ENCODE peak calls at places on chromosome 13, in eight cellular contexts. C is lower leg skin, Z is cardiac fibroblast, I is thoracic aorta, U is SK-N-SH, K is pancreas, Q is uterus, H is HCT116. Y is an unnamed sample.

GRCh38 chr13:52048516-52048915 is 24.0 kb downstream of the UTP14C start:
- DNase-seq in C (no peak), Z (peak), I (no peak), U (no peak), K (no peak), Q (no peak), H (no peak), Y (no peak)

GRCh38 chr13:28100149-28101121 is at the start of gene FLT3:
- DNase-seq in C (peak), Z (peak), I (no peak), U (peak), K (peak), Q (no peak), H (peak), Y (peak)

GRCh38 chr13:113649212-113649611 is 8.8 kb downstream of the ATP4B start:
- DNase-seq in C (peak), Z (no peak), I (no peak), U (no peak), K (no peak), Q (peak), H (no peak), Y (no peak)

GRCh38 chr13:113171250-113172125 is 13.0 kb downstream of the PROZ start:
- DNase-seq in C (peak), Z (no peak), I (no peak), U (no peak), K (no peak), Q (no peak), H (no peak), Y (no peak)

GRCh38 chr13:27728271-27728670 is 64.0 kb upstream of the GSX1 start:
- DNase-seq in C (no peak), Z (peak), I (no peak), U (no peak), K (no peak), Q (no peak), H (no peak), Y (no peak)

GRCh38 chr13:114134944-114135610 is 2.7 kb upstream of the RASA3 start:
- DNase-seq in C (no peak), Z (no peak), I (no peak), U (no peak), K (no peak), Q (no peak), H (no peak), Y (no peak)

GRCh38 chr13:60584976-60585375 is 188.0 kb downstream of the TDRD3 start:
- DNase-seq in C (peak), Z (peak), I (no peak), U (no peak), K (no peak), Q (no peak), H (no peak), Y (no peak)

GRCh38 chr13:20160346-20161274 is at the start of gene GJA3:
- DNase-seq in C (no peak), Z (peak), I (no peak), U (peak), K (no peak), Q (no peak), H (no peak), Y (peak)

GRCh38 chr13:100124265-100124664 is 35.4 kb downstream of the PCCA start:
- DNase-seq in C (no peak), Z (peak), I (no peak), U (no peak), K (no peak), Q (no peak), H (no peak), Y (no peak)

GRCh38 chr13:98575009-98575866 is 1.7 kb downstream of the STK24 start:
- DNase-seq in C (no peak), Z (peak), I (no peak), U (no peak), K (no peak), Q (no peak), H (no peak), Y (no peak)

GRCh38 chr13:35744566-35745203 is 268.2 kb upstream of the MAB21L1 start:
- DNase-seq in C (no peak), Z (no peak), I (no peak), U (no peak), K (no peak), Q (no peak), H (no peak), Y (no peak)

GRCh38 chr13:28048768-28049167 is 51.6 kb downstream of the FLT3 start:
- DNase-seq in C (no peak), Z (no peak), I (no peak), U (no peak), K (no peak), Q (no peak), H (no peak), Y (no peak)

GRCh38 chr13:46562581-46562980 is 9.6 kb downstream of the LRCH1 start:
- DNase-seq in C (no peak), Z (no peak), I (no peak), U (no peak), K (no peak), Q (no peak), H (no peak), Y (no peak)

GRCh38 chr13:109333893-109334651 is 452.3 kb downstream of the IRS2 start:
- DNase-seq in C (no peak), Z (no peak), I (no peak), U (peak), K (no peak), Q (no peak), H (no peak), Y (no peak)

GRCh38 chr13:78602561-78603239 is 652 bp downstream of the POU4F1 start:
- DNase-seq in C (no peak), Z (no peak), I (no peak), U (no peak), K (no peak), Q (no peak), H (no peak), Y (peak)

DNA sequence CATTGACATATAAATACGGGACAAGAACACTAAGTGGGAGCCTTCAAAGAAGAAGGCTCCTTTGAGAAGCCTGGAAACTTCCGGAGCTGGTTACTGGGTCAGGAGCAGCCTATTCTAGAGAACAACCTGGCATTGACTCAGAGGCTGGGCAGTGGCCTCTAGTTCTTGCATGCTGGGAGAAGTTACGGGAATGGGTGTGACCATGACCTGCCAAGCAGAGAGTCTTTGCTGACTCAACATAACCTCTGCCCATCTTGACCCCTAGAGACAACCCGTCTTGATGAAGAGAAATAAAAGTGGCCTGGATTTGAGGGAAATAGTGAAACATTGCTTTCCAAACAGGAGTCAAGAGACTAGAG is 21.0 kb downstream of the STARD13 start:
- DNase-seq in C (no peak), Z (no peak), I (no peak), U (no peak), K (no peak), Q (no peak), H (no peak), Y (no peak)
- TF ChIP-seq CTCF in C (no peak), Z (no peak), I (no peak), U (no peak), K (no peak), Q (no peak), H (no peak), Y (no peak)

DNA sequence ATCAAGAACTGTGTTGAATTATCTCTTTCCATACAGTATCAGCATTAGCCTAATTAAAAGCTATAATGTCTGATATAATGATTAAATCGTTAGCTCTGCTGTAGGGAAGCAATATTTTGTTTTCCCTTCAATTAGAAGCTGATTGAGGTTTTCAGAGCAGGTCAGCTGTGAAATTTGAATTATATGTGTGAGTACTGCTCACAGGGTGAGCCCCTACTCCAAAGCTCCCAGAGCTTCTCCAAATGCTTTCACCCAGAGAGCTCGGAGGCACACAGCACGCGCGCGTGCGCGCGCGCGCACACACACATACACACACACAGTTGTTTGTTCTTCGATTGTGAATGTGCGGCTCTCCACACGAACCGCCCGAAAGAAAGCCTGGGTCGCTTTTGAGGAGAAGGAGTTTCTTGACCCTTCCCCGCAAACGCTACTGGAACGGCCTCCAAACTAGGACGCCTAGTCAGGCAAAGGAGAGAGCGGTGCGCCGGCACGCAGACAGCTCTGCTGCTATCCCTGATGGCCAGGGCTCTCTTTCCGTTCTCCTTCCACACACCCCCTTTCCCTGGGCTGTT is 4.8 kb upstream of the SOX1 start:
- DNase-seq in C (no peak), Z (no peak), I (no peak), U (no peak), K (no peak), Q (no peak), H (no peak), Y (no peak)
- H3K4me3 ChIP-seq in C (no peak), Z (no peak), I (no peak), U (no peak), K (no peak), Q (no peak), H (no peak), Y (no peak)

DNA sequence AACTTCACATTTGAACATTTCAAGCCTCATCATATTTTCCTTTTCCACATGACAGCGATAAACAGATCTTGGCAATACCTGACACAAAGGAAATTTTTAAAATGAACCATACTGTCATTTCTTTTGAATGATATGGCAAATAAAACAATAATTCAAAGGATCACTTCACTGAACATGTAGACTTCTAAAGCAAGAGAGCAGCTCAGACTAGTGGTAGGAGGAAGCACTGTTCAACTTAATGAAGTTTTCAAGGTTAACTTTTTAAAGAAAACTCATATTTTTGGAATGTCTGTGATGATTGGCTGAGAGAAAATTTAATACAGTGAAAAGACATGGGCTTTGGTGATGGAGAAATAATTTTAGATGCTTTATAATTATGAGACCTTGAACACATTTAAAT is 198.0 kb downstream of the OXGR1 start:
- DNase-seq in C (no peak), Z (peak), I (no peak), U (no peak), K (no peak), Q (no peak), H (no peak), Y (no peak)
- TF ChIP-seq CTCF in C (no peak), Z (peak), I (peak), U (peak), K (no peak), Q (no peak), H (peak), Y (no peak)

GRCh38 chr13:41133951-41134350 is 1.3 kb upstream of the KBTBD6 start:
- DNase-seq in C (no peak), Z (no peak), I (no peak), U (no peak), K (no peak), Q (no peak), H (no peak), Y (no peak)

GRCh38 chr13:41132512-41133152 is at the start of gene KBTBD6:
- DNase-seq in C (peak), Z (peak), I (peak), U (peak), K (peak), Q (peak), H (peak), Y (peak)

GRCh38 chr13:41127746-41128145 is 4.9 kb downstream of the KBTBD6 start:
- DNase-seq in C (no peak), Z (no peak), I (no peak), U (no peak), K (no peak), Q (no peak), H (no peak), Y (no peak)

DNA sequence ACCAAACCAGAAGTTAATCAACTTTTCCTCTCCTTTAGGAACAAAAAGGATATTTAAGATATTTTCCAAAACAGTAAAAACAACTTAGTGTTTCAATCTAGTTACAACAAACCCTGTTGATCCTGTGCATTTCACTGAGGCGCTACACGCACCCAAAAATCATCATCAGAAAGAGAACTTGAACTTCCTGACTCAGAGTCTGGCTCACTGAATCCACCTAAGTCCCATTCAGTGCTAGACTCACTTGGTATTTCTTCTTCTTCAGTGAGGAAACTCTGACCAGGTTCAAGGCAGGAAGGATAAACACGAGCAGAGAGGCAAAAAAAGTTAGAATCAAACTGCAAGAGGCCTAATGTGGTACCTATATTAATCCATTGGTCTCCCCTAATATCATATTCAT is 2.2 kb downstream of the KBTBD6 start:
- DNase-seq in C (no peak), Z (peak), I (no peak), U (no peak), K (no peak), Q (no peak), H (no peak), Y (no peak)
- H3K4me3 ChIP-seq in C (no peak), Z (no peak), I (no peak), U (peak), K (no peak), Q (no peak), H (no peak), Y (peak)

GRCh38 chr13:70622785-70623184 is 514.5 kb upstream of the KLHL1 start:
- DNase-seq in C (no peak), Z (peak), I (no peak), U (no peak), K (no peak), Q (no peak), H (no peak), Y (no peak)

GRCh38 chr13:70623260-70623659 is 515.0 kb upstream of the KLHL1 start:
- DNase-seq in C (no peak), Z (peak), I (no peak), U (peak), K (no peak), Q (no peak), H (no peak), Y (no peak)
- TF ChIP-seq CTCF in C (no peak), Z (peak), I (no peak), U (peak), K (no peak), Q (no peak), H (peak), Y (peak)

GRCh38 chr13:37118002-37118401 is 12.5 kb upstream of the CSNK1A1L start:
- DNase-seq in C (no peak), Z (no peak), I (no peak), U (no peak), K (no peak), Q (no peak), H (no peak), Y (no peak)
- H3K4me3 ChIP-seq in C (no peak), Z (no peak), I (no peak), U (no peak), K (no peak), Q (no peak), H (no peak), Y (no peak)

DNA sequence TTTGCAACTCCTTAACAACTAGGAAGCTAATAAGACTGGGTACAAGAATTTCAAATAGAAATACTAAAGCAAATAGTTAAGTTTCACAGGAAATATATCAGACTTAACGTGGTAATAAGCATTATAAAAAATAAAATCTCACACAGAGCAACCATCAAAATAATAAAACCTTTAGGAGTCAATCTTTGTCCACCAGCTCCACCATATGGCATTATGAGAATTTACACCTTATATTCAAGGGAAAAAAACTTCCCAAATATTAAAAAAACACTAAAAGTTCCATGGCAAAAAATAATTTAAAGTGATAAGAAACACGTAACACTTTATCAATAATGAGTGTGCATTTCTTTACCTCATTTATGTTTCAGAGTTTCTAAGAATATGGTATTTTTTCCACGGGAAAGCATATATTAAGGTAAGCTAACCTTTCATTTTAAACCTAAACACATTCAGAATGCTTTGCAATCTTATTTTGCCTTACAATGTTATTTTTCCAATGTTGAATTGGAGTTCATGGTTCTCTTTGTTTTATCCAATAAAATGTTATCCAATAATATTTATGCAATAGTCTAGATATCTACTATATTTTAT is 423.2 kb upstream of the SGCG start:
- DNase-seq in C (no peak), Z (peak), I (no peak), U (peak), K (no peak), Q (no peak), H (no peak), Y (no peak)
- TF ChIP-seq CTCF in C (no peak), Z (no peak), I (peak), U (peak), K (no peak), Q (peak), H (peak), Y (no peak)

GRCh38 chr13:111051041-111051440 is 64.1 kb upstream of the ARHGEF7 start:
- DNase-seq in C (peak), Z (no peak), I (no peak), U (no peak), K (no peak), Q (no peak), H (no peak), Y (no peak)
- H3K4me3 ChIP-seq in C (no peak), Z (no peak), I (no peak), U (no peak), K (no peak), Q (no peak), H (no peak), Y (no peak)

Y was measured in GM06990.